ENCODE peak calls at places on chromosome 21, in four cellular contexts. C, O, Q and J are unnamed samples.

GRCh38 chr21:14773777-14774345 is 227.7 kb upstream of the SAMSN1 start:
- DNase-seq in C (peak; percentile 66), O (peak; percentile 90), Q (peak; percentile 83), J (peak; percentile 65)

GRCh38 chr21:38042246-38042645 is 126.0 kb upstream of the KCNJ6 start:
- DNase-seq in C (no peak), O (no peak), Q (no peak), J (no peak)

GRCh38 chr21:17467392-17467791 is 45.5 kb upstream of the CXADR start:
- DNase-seq in C (no peak), O (peak; percentile 18), Q (no peak), J (no peak)

GRCh38 chr21:43585924-43586411 is 73.3 kb downstream of the HSF2BP start:
- DNase-seq in C (peak; percentile 79), O (peak; percentile 85), Q (no peak), J (peak; percentile 84)

GRCh38 chr21:26849428-26850115 is 4.4 kb upstream of the ADAMTS1 start:
- DNase-seq in C (no peak), O (peak; percentile 81), Q (no peak), J (no peak)

GRCh38 chr21:33266784-33267135 is 593 bp downstream of the IL10RB start:
- DNase-seq in C (peak; percentile 28), O (no peak), Q (peak; percentile 45), J (no peak)

GRCh38 chr21:44267655-44268142 is 6.0 kb upstream of the DNMT3L start:
- DNase-seq in C (no peak), O (peak; percentile 68), Q (peak; percentile 32), J (no peak)

GRCh38 chr21:46124083-46124925 is 26.4 kb downstream of the COL6A2 start:
- DNase-seq in C (peak; percentile 21), O (no peak), Q (no peak), J (peak; percentile 64)

GRCh38 chr21:40881767-40882166 is 34.8 kb upstream of the DSCAM start:
- DNase-seq in C (peak; percentile 44), O (no peak), Q (no peak), J (no peak)

GRCh38 chr21:15064576-15065380 is at the start of gene NRIP1:
- DNase-seq in C (peak; percentile 92), O (peak; percentile 84), Q (peak; percentile 93), J (peak; percentile 95)

GRCh38 chr21:16116798-16117197 is 387.0 kb downstream of the USP25 start:
- DNase-seq in C (no peak), O (no peak), Q (no peak), J (no peak)

GRCh38 chr21:16115461-16115860 is 385.7 kb downstream of the USP25 start:
- DNase-seq in C (no peak), O (no peak), Q (no peak), J (no peak)

GRCh38 chr21:16117331-16117730 is 387.5 kb downstream of the USP25 start:
- DNase-seq in C (no peak), O (no peak), Q (no peak), J (no peak)

GRCh38 chr21:16116067-16116466 is 386.3 kb downstream of the USP25 start:
- DNase-seq in C (no peak), O (no peak), Q (no peak), J (no peak)

GRCh38 chr21:16117851-16118592 is 388.2 kb downstream of the USP25 start:
- DNase-seq in C (no peak), O (no peak), Q (no peak), J (no peak)
- TF ChIP-seq POLR2AphosphoS5 in C (no peak), O (no peak), Q (no peak), J (no peak)

DNA sequence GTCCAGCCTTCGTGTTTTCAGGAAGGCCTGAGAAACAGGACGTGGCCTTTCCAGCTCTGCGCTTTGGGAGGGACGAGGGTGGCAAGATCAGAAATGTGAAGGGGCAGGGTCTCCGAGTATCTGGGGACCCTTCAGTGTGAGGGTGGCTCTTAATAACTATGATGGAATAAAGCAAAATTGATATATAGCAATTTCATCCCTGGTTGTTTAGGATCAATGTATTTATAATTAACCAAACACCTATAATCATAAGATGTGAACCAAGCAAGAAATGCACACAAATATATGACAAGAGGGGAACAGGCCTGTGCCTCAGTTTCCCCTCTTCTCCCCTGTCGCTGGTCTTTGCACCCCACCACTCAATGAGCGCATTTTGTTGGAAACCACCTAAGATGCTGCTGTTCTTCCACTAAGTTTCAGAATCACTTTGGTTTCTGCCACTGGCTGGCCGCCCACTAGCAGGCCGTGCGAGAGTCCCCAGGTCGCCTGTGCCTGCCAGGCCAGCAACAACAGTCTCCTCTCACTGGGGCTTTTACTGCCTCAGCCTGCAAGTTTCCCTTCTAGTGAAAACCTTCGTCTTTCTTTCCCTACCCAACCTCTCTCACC is 36.6 kb downstream of the UBASH3A start:
- DNase-seq in C (no peak), O (no peak), Q (peak; percentile 4), J (no peak)
- H3K4me1 ChIP-seq in C (no peaks in the 10 kb centered on the region), O (no peaks in the 10 kb centered on the region), Q (no peaks in the 10 kb centered on the region), J (no peaks in the 10 kb centered on the region)

GRCh38 chr21:31038376-31038775 is at the start of gene KRTAP19-8:
- DNase-seq in C (no peak), O (no peak), Q (no peak), J (no peak)

GRCh38 chr21:31043495-31043894 is 5.2 kb upstream of the KRTAP19-8 start:
- DNase-seq in C (no peak), O (no peak), Q (no peak), J (no peak)

GRCh38 chr21:31045841-31046240 is 7.6 kb upstream of the KRTAP19-8 start:
- DNase-seq in C (no peak), O (no peak), Q (no peak), J (no peak)

GRCh38 chr21:31041295-31042079 is 3.2 kb upstream of the KRTAP19-8 start:
- DNase-seq in C (no peak), O (peak; percentile 22), Q (no peak), J (no peak)

DNA sequence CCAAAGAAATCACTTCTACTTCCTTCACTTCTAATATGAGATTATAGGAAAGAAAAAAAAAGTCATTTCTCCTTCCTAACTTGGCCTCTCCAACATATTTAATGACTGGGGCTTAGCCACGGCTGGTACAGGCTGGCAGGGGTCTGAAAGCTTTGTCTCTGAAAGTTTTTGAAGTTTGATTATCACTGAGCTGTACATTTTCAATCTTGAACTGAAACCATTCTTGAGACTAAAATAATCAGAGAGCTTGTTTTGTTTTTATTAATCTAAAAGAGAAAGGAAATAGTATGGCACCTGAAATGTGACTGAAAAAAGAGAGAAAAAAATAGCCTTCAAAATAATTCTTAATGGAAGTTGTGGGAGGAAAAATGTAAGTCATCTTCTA is 3.8 kb upstream of the KRTAP19-8 start:
- DNase-seq in C (no peak), O (no peak), Q (no peak), J (no peak)
- TF ChIP-seq POLR2AphosphoS5 in C (no peak), O (no peak), Q (no peak), J (no peak)

GRCh38 chr21:35198982-35199732 is 150.1 kb upstream of the RUNX1 start:
- DNase-seq in C (no peak), O (no peak), Q (no peak), J (no peak)
- H3K4me1 ChIP-seq in C (peaks cover 12% of the 10 kb centered on the region), O (no peaks in the 10 kb centered on the region), Q (peaks cover 8% of the 10 kb centered on the region), J (peaks cover 17% of the 10 kb centered on the region)